ENCODE peak calls at places on chromosomes 6 and 20, in four cellular contexts. One of them, this sample, is unnamed.

GRCh38 chr6:7255918-7256317 is 57.1 kb downstream of the SSR1 start:
- DNase-seq in ELF-1: no peak
- DNase-seq in stimulated activated CD4-positive, alpha-beta T cell treated with anti-CD3 and anti-CD28 coated beads, TNF-alpha, amount 100 ng/mL, for 1 hour: no peak
- DNase-seq in AG04450: no peak
- DNase-seq in this sample: no peak

GRCh38 chr6:26412225-26412624 is 10.2 kb downstream of the BTN3A1 start:
- DNase-seq in ELF-1: peak
- DNase-seq in stimulated activated CD4-positive, alpha-beta T cell treated with anti-CD3 and anti-CD28 coated beads, TNF-alpha, amount 100 ng/mL, for 1 hour: no peak
- DNase-seq in AG04450: no peak
- DNase-seq in this sample: no peak

GRCh38 chr6:44466955-44467354 is 79.4 kb downstream of the CDC5L start:
- DNase-seq in ELF-1: no peak
- DNase-seq in stimulated activated CD4-positive, alpha-beta T cell treated with anti-CD3 and anti-CD28 coated beads, TNF-alpha, amount 100 ng/mL, for 1 hour: no peak
- DNase-seq in AG04450: no peak
- DNase-seq in this sample: no peak

GRCh38 chr6:131135244-131136020 is at the start of gene AKAP7:
- DNase-seq in ELF-1: peak
- DNase-seq in stimulated activated CD4-positive, alpha-beta T cell treated with anti-CD3 and anti-CD28 coated beads, TNF-alpha, amount 100 ng/mL, for 1 hour: peak
- DNase-seq in AG04450: no peak
- DNase-seq in this sample: peak

GRCh38 chr6:40268166-40268958 is 318.8 kb downstream of the LRFN2 start:
- DNase-seq in ELF-1: peak
- DNase-seq in stimulated activated CD4-positive, alpha-beta T cell treated with anti-CD3 and anti-CD28 coated beads, TNF-alpha, amount 100 ng/mL, for 1 hour: no peak
- DNase-seq in AG04450: no peak
- DNase-seq in this sample: no peak

GRCh38 chr6:161091972-161092701 is 100.6 kb downstream of the MAP3K4 start:
- DNase-seq in ELF-1: no peak
- DNase-seq in stimulated activated CD4-positive, alpha-beta T cell treated with anti-CD3 and anti-CD28 coated beads, TNF-alpha, amount 100 ng/mL, for 1 hour: no peak
- DNase-seq in AG04450: no peak
- DNase-seq in this sample: no peak

GRCh38 chr6:162728177-162728571 is 400 bp downstream of the PACRG start:
- DNase-seq in ELF-1: no peak
- DNase-seq in stimulated activated CD4-positive, alpha-beta T cell treated with anti-CD3 and anti-CD28 coated beads, TNF-alpha, amount 100 ng/mL, for 1 hour: no peak
- DNase-seq in AG04450: no peak
- DNase-seq in this sample: no peak

GRCh38 chr6:47144306-47144705 is 102.2 kb upstream of the ADGRF1 start:
- DNase-seq in ELF-1: no peak
- DNase-seq in stimulated activated CD4-positive, alpha-beta T cell treated with anti-CD3 and anti-CD28 coated beads, TNF-alpha, amount 100 ng/mL, for 1 hour: no peak
- DNase-seq in AG04450: no peak
- DNase-seq in this sample: no peak

GRCh38 chr6:16778521-16778920 is 17.3 kb upstream of the ATXN1 start:
- DNase-seq in ELF-1: no peak
- DNase-seq in stimulated activated CD4-positive, alpha-beta T cell treated with anti-CD3 and anti-CD28 coated beads, TNF-alpha, amount 100 ng/mL, for 1 hour: no peak
- DNase-seq in AG04450: no peak
- DNase-seq in this sample: no peak

GRCh38 chr20:13279171-13279570 is 58.1 kb downstream of the ISM1 start:
- DNase-seq in ELF-1: no peak
- DNase-seq in stimulated activated CD4-positive, alpha-beta T cell treated with anti-CD3 and anti-CD28 coated beads, TNF-alpha, amount 100 ng/mL, for 1 hour: no peak
- DNase-seq in AG04450: no peak
- DNase-seq in this sample: no peak

GRCh38 chr6:111775145-111775936 is 97.9 kb downstream of the FYN start:
- DNase-seq in ELF-1: no peak
- DNase-seq in stimulated activated CD4-positive, alpha-beta T cell treated with anti-CD3 and anti-CD28 coated beads, TNF-alpha, amount 100 ng/mL, for 1 hour: no peak
- DNase-seq in AG04450: no peak
- DNase-seq in this sample: no peak

GRCh38 chr20:35269055-35269781 is 8.7 kb downstream of the MMP24OS start:
- DNase-seq in ELF-1: peak
- DNase-seq in stimulated activated CD4-positive, alpha-beta T cell treated with anti-CD3 and anti-CD28 coated beads, TNF-alpha, amount 100 ng/mL, for 1 hour: no peak
- DNase-seq in AG04450: no peak
- DNase-seq in this sample: peak

GRCh38 chr20:46811328-46812084 is 83.1 kb upstream of the EYA2 start:
- DNase-seq in ELF-1: peak
- DNase-seq in stimulated activated CD4-positive, alpha-beta T cell treated with anti-CD3 and anti-CD28 coated beads, TNF-alpha, amount 100 ng/mL, for 1 hour: no peak
- DNase-seq in AG04450: no peak
- DNase-seq in this sample: no peak

GRCh38 chr6:3270258-3270657 is 11.5 kb downstream of the PSMG4 start:
- DNase-seq in ELF-1: no peak
- DNase-seq in stimulated activated CD4-positive, alpha-beta T cell treated with anti-CD3 and anti-CD28 coated beads, TNF-alpha, amount 100 ng/mL, for 1 hour: no peak
- DNase-seq in AG04450: no peak
- DNase-seq in this sample: no peak

GRCh38 chr6:99816795-99817194 is 177.2 kb downstream of the MCHR2 start:
- DNase-seq in ELF-1: no peak
- DNase-seq in stimulated activated CD4-positive, alpha-beta T cell treated with anti-CD3 and anti-CD28 coated beads, TNF-alpha, amount 100 ng/mL, for 1 hour: no peak
- DNase-seq in AG04450: no peak
- DNase-seq in this sample: no peak

GRCh38 chr6:166314454-166314853 is 6.3 kb upstream of the PRR18 start:
- DNase-seq in ELF-1: no peak
- DNase-seq in stimulated activated CD4-positive, alpha-beta T cell treated with anti-CD3 and anti-CD28 coated beads, TNF-alpha, amount 100 ng/mL, for 1 hour: no peak
- DNase-seq in AG04450: no peak
- DNase-seq in this sample: no peak

GRCh38 chr20:1322511-1323245 is 6.3 kb downstream of the SDCBP2 start:
- DNase-seq in ELF-1: no peak
- DNase-seq in stimulated activated CD4-positive, alpha-beta T cell treated with anti-CD3 and anti-CD28 coated beads, TNF-alpha, amount 100 ng/mL, for 1 hour: no peak
- DNase-seq in AG04450: peak
- DNase-seq in this sample: no peak

GRCh38 chr6:4925580-4925979 is 78.3 kb downstream of the RPP40 start:
- DNase-seq in ELF-1: peak
- DNase-seq in stimulated activated CD4-positive, alpha-beta T cell treated with anti-CD3 and anti-CD28 coated beads, TNF-alpha, amount 100 ng/mL, for 1 hour: no peak
- DNase-seq in AG04450: no peak
- DNase-seq in this sample: no peak

GRCh38 chr6:125098253-125098652 is 55.3 kb upstream of the TPD52L1 start:
- DNase-seq in ELF-1: no peak
- DNase-seq in stimulated activated CD4-positive, alpha-beta T cell treated with anti-CD3 and anti-CD28 coated beads, TNF-alpha, amount 100 ng/mL, for 1 hour: no peak
- DNase-seq in AG04450: no peak
- DNase-seq in this sample: no peak

GRCh38 chr6:74936886-74937285 is 269.0 kb downstream of the COL12A1 start:
- DNase-seq in ELF-1: no peak
- DNase-seq in stimulated activated CD4-positive, alpha-beta T cell treated with anti-CD3 and anti-CD28 coated beads, TNF-alpha, amount 100 ng/mL, for 1 hour: no peak
- DNase-seq in AG04450: no peak
- DNase-seq in this sample: no peak

GRCh38 chr6:35359744-35360348 is 17.5 kb downstream of the PPARD start:
- DNase-seq in ELF-1: peak
- DNase-seq in stimulated activated CD4-positive, alpha-beta T cell treated with anti-CD3 and anti-CD28 coated beads, TNF-alpha, amount 100 ng/mL, for 1 hour: no peak
- DNase-seq in AG04450: no peak
- DNase-seq in this sample: no peak

This sample was measured in GM12865.